ENCODE peak calls at places on chromosome 3, in seven cellular contexts. T is H9, P is uterus, J is HEK293T, Z is AG08395, L is WTC11, Q is EL. S is an unnamed sample.

GRCh38 chr3:117547956-117548550 is 838.5 kb downstream of the TUSC7 start:
- DNase-seq in L (no peak), T (no peak), P (no peak), J (no peak), Z (peak), Q (peak), S (no peak)

GRCh38 chr3:51500632-51501131 is 867 bp upstream of the DCAF1 start:
- DNase-seq in T (no peak), J (no peak), L (peak), Q (no peak), P (peak), Z (no peak), S (peak)

GRCh38 chr3:14482271-14482721 is 57.8 kb downstream of the GRIP2 start:
- DNase-seq in L (no peak), J (no peak), Z (no peak), Q (no peak), T (no peak), P (no peak), S (peak)

GRCh38 chr3:61783993-61784718 is 222.8 kb downstream of the PTPRG start:
- DNase-seq in Q (peak), L (no peak), T (no peak), J (no peak), Z (peak), P (no peak), S (no peak)

GRCh38 chr3:45486136-45486535 is 97.8 kb downstream of the LARS2 start:
- DNase-seq in T (no peak), J (no peak), P (no peak), L (no peak), Z (peak), Q (peak), S (no peak)

GRCh38 chr3:129291487-129291886 is 12.8 kb downstream of the HMCES start:
- DNase-seq in P (no peak), J (no peak), Q (no peak), T (no peak), L (no peak), Z (no peak), S (no peak)

GRCh38 chr3:16917256-16917935 is 32.6 kb downstream of the PLCL2 start:
- DNase-seq in J (no peak), T (no peak), L (no peak), P (no peak), Z (peak), Q (peak), S (no peak)

GRCh38 chr3:182651461-182651860 is 141.8 kb upstream of the ATP11B start:
- DNase-seq in T (no peak), Q (no peak), P (no peak), Z (no peak), J (no peak), L (no peak), S (no peak)

GRCh38 chr3:33184863-33185262 is 33.7 kb downstream of the SUSD5 start:
- DNase-seq in P (no peak), Q (no peak), Z (no peak), J (no peak), T (no peak), L (no peak), S (no peak)

GRCh38 chr3:67853520-67853919 is 199.1 kb upstream of the SUCLG2 start:
- DNase-seq in L (no peak), T (no peak), Z (no peak), Q (no peak), P (no peak), J (no peak), S (no peak)

GRCh38 chr3:197718904-197719303 is 17.8 kb downstream of the RUBCN start:
- DNase-seq in P (no peak), Z (peak), Q (peak), L (no peak), J (no peak), T (no peak), S (no peak)

GRCh38 chr3:181919375-181919774 is 207.7 kb downstream of the SOX2 start:
- DNase-seq in T (no peak), Q (no peak), J (no peak), Z (no peak), P (no peak), L (no peak), S (no peak)

GRCh38 chr3:122555275-122556071 is 8.6 kb downstream of the PARP9 start:
- DNase-seq in P (peak), T (no peak), L (no peak), J (no peak), Z (peak), Q (peak), S (no peak)

GRCh38 chr3:23624305-23624704 is 181.4 kb upstream of the UBE2E1 start:
- DNase-seq in P (no peak), Q (no peak), L (no peak), Z (no peak), J (no peak), T (no peak), S (no peak)

GRCh38 chr3:104206925-104207324 is 1159.8 kb upstream of the ALCAM start:
- DNase-seq in J (no peak), Q (no peak), Z (no peak), T (no peak), P (no peak), L (no peak), S (no peak)

GRCh38 chr3:54756330-54756731 is 171.5 kb downstream of the LRTM1 start:
- DNase-seq in Z (peak), P (no peak), L (no peak), T (no peak), Q (peak), J (no peak), S (no peak)

GRCh38 chr3:46928297-46928696 is 48.2 kb downstream of the CCDC12 start:
- DNase-seq in P (no peak), Q (no peak), T (no peak), Z (no peak), J (no peak), L (no peak), S (no peak)

GRCh38 chr3:77319711-77320110 is 279.8 kb downstream of the ROBO2 start:
- DNase-seq in J (peak), P (no peak), T (no peak), Z (no peak), L (no peak), Q (no peak), S (no peak)